ENCODE peak calls at places on chromosomes 16 and 17, in five cellular contexts. E is RPMI8226; I is T-helper 1 cell; A is CD8-positive, alpha-beta memory T cell; D is activated naive CD8-positive, alpha-beta T cell treated with anti-CD3 and anti-CD28 coated beads, Interleukin-2, amount 10 ng/mL, durations not matched to agents 7 days and 5 days. V is an unnamed sample.

GRCh38 chr16:84038491-84038890 is 4.1 kb downstream of the SLC38A8 start:
- DNase-seq in E (no peak), I (no peak), A (no peak), D (no peak), V (no peak)

GRCh38 chr17:73226556-73227172 is 33.8 kb downstream of the COG1 start:
- DNase-seq in E (no peak), I (no peak), A (no peak), D (no peak), V (no peak)

GRCh38 chr16:3149630-3150345 is 15.0 kb downstream of the ZNF213 start:
- DNase-seq in E (peak; percentile 84), I (no peak), A (peak; percentile 45), D (peak; percentile 77), V (no peak)

GRCh38 chr16:75227361-75228142 is 8.8 kb downstream of the CTRB1 start:
- DNase-seq in E (no peak), I (no peak), A (no peak), D (no peak), V (no peak)

GRCh38 chr17:28188841-28189263 is 130.1 kb upstream of the TMEM97 start:
- DNase-seq in E (no peak), I (no peak), A (no peak), D (no peak), V (no peak)

GRCh38 chr16:11697319-11697718 is 29.1 kb downstream of the SNN start:
- DNase-seq in E (no peak), I (no peak), A (no peak), D (no peak), V (no peak)

GRCh38 chr16:53904533-53904932 is 200.6 kb downstream of the FTO start:
- DNase-seq in E (no peak), I (no peak), A (no peak), D (no peak), V (no peak)

GRCh38 chr16:83912152-83912948 is 13.4 kb downstream of the MLYCD start:
- DNase-seq in E (no peak), I (no peak), A (no peak), D (no peak), V (no peak)

GRCh38 chr17:68302066-68302564 is 10.8 kb downstream of the ARSG start:
- DNase-seq in E (no peak), I (no peak), A (no peak), D (no peak), V (no peak)

GRCh38 chr17:39404542-39405378 is 3.3 kb upstream of the FBXL20 start:
- DNase-seq in E (no peak), I (no peak), A (no peak), D (no peak), V (no peak)

GRCh38 chr17:40561871-40562611 is 3.2 kb downstream of the CCR7 start:
- DNase-seq in E (no peak), I (peak; percentile 48), A (peak; percentile 80), D (peak; percentile 63), V (peak; percentile 59)

GRCh38 chr17:50079334-50080095 is 15.6 kb upstream of the PDK2 start:
- DNase-seq in E (no peak), I (no peak), A (no peak), D (no peak), V (no peak)

GRCh38 chr17:67718325-67718941 is 697 bp downstream of the NOL11 start:
- DNase-seq in E (peak; percentile 26), I (peak; percentile 16), A (no peak), D (no peak), V (peak; percentile 25)

GRCh38 chr17:36525113-36525512 is 9.6 kb downstream of the MYO19 start:
- DNase-seq in E (no peak), I (no peak), A (no peak), D (peak; percentile 12), V (no peak)

GRCh38 chr17:44928950-44929720 is 13.8 kb upstream of the GFAP start:
- DNase-seq in E (no peak), I (no peak), A (no peak), D (no peak), V (no peak)

GRCh38 chr17:320139-320538 is 32.5 kb downstream of the RPH3AL start:
- DNase-seq in E (no peak), I (no peak), A (no peak), D (peak; percentile 4), V (no peak)

GRCh38 chr17:4405699-4406098 is 28.0 kb upstream of the SPNS3 start:
- DNase-seq in E (no peak), I (no peak), A (no peak), D (no peak), V (no peak)

GRCh38 chr17:61495161-61495857 is 43.1 kb downstream of the TBX4 start:
- DNase-seq in E (no peak), I (no peak), A (no peak), D (no peak), V (no peak)

GRCh38 chr16:85436207-85436606 is 176.9 kb upstream of the GSE1 start:
- DNase-seq in E (no peak), I (no peak), A (no peak), D (no peak), V (no peak)

GRCh38 chr16:1745181-1745899 is 26.0 kb downstream of the NME3 start:
- DNase-seq in E (no peak), I (no peak), A (no peak), D (no peak), V (no peak)

GRCh38 chr17:35214192-35214591 is 20.0 kb upstream of the SLC35G3 start:
- DNase-seq in E (no peak), I (peak; percentile 31), A (peak; percentile 89), D (no peak), V (peak; percentile 47)

GRCh38 chr17:49076575-49077384 is 55.8 kb upstream of the B4GALNT2 start:
- DNase-seq in E (no peak), I (no peak), A (no peak), D (no peak), V (no peak)

GRCh38 chr16:46918905-46919792 is 35.0 kb downstream of the GPT2 start:
- DNase-seq in E (no peak), I (no peak), A (no peak), D (no peak), V (no peak)

GRCh38 chr17:57750109-57750845 is 5.2 kb upstream of the CCDC182 start:
- DNase-seq in E (no peak), I (no peak), A (no peak), D (no peak), V (no peak)

GRCh38 chr17:33463887-33464286 is 170.8 kb upstream of the ASIC2 start:
- DNase-seq in E (no peak), I (no peak), A (no peak), D (no peak), V (no peak)

GRCh38 chr17:79840204-79840988 is 1.2 kb upstream of the CBX4 start:
- DNase-seq in E (no peak), I (no peak), A (no peak), D (peak; percentile 68), V (no peak)

GRCh38 chr16:86508028-86508946 is 2.0 kb upstream of the FOXF1 start:
- DNase-seq in E (no peak), I (no peak), A (no peak), D (no peak), V (no peak)

GRCh38 chr17:10197721-10198508 is 491 bp downstream of the GAS7 start:
- DNase-seq in E (no peak), I (no peak), A (no peak), D (no peak), V (no peak)

GRCh38 chr17:31469959-31470358 is 78.5 kb downstream of the RAB11FIP4 start:
- DNase-seq in E (no peak), I (no peak), A (no peak), D (no peak), V (no peak)

GRCh38 chr16:31664683-31665482 is 137.2 kb downstream of the AHSP start:
- DNase-seq in E (no peak), I (no peak), A (no peak), D (no peak), V (no peak)

GRCh38 chr17:81865733-81866439 is 5.3 kb downstream of the ARHGDIA start:
- DNase-seq in E (peak; percentile 90), I (no peak), A (no peak), D (no peak), V (no peak)

GRCh38 chr16:81645303-81645702 is 133.8 kb upstream of the PLCG2 start:
- DNase-seq in E (no peak), I (no peak), A (no peak), D (no peak), V (no peak)

GRCh38 chr17:18205861-18206260 is 19.6 kb upstream of the LLGL1 start:
- DNase-seq in E (no peak), I (no peak), A (no peak), D (no peak), V (no peak)

GRCh38 chr17:60102632-60103047 is 23.9 kb upstream of the HEATR6 start:
- DNase-seq in E (no peak), I (peak; percentile 8), A (peak; percentile 13), D (peak; percentile 55), V (no peak)

GRCh38 chr16:7405166-7405565 is 72.5 kb downstream of the RBFOX1 start:
- DNase-seq in E (peak; percentile 56), I (no peak), A (no peak), D (no peak), V (no peak)

GRCh38 chr16:30032083-30032819 is 1.2 kb upstream of the TLCD3B start:
- DNase-seq in E (peak; percentile 77), I (peak; percentile 43), A (peak; percentile 59), D (peak; percentile 59), V (peak; percentile 47)

GRCh38 chr17:66976781-66977201 is 12.3 kb downstream of the CACNG4 start:
- DNase-seq in E (no peak), I (no peak), A (no peak), D (no peak), V (no peak)

GRCh38 chr17:6047966-6048365 is 22.2 kb upstream of the WSCD1 start:
- DNase-seq in E (no peak), I (no peak), A (no peak), D (no peak), V (no peak)